ENCODE peak calls at places on chromosome X, in five cellular contexts. N is dorsolateral prefrontal cortex; C is activated CD8-positive, alpha-beta T cell treated with anti-CD3 and anti-CD28 coated beads for 36 hours; Z is GM10248; J is foreskin fibroblast. U is an unnamed sample.

GRCh38 chrX:39772057-39772832 is 325.5 kb downstream of the BCOR start:
- DNase-seq in N (no peak), C (peak), Z (no peak), J (no peak), U (peak)

GRCh38 chrX:109740076-109740809 is 7.2 kb upstream of the ACSL4 start:
- DNase-seq in N (no peak), C (no peak), Z (no peak), J (peak), U (no peak)

GRCh38 chrX:119688856-119689455 is 4.0 kb downstream of the SEPTIN6 start:
- DNase-seq in N (no peak), C (peak), Z (no peak), J (no peak), U (peak)

GRCh38 chrX:35016051-35016450 is 73.5 kb downstream of the FAM47B start:
- DNase-seq in N (no peak), C (no peak), Z (no peak), J (no peak), U (no peak)

GRCh38 chrX:39470588-39471155 is 627.1 kb downstream of the BCOR start:
- DNase-seq in N (no peak), C (no peak), Z (no peak), J (no peak), U (no peak)

GRCh38 chrX:74291577-74291963 is 12.4 kb upstream of the ZCCHC13 start:
- DNase-seq in N (no peak), C (no peak), Z (no peak), J (no peak), U (peak)

GRCh38 chrX:120753413-120754251 is 122.0 kb downstream of the CT47B1 start:
- DNase-seq in N (no peak), C (peak), Z (peak), J (no peak), U (peak)

GRCh38 chrX:153853902-153854267 is 23.5 kb upstream of the PDZD4 start:
- DNase-seq in N (no peak), C (no peak), Z (no peak), J (no peak), U (no peak)

GRCh38 chrX:81120270-81120935 is 81.3 kb downstream of the HMGN5 start:
- DNase-seq in N (no peak), C (no peak), Z (no peak), J (no peak), U (peak)

GRCh38 chrX:118626346-118626745 is 101.1 kb upstream of the IL13RA1 start:
- DNase-seq in N (no peak), C (no peak), Z (no peak), J (no peak), U (no peak)

GRCh38 chrX:71652405-71652804 is 14.9 kb upstream of the LOC101059915 start:
- DNase-seq in N (no peak), C (peak), Z (no peak), J (peak), U (peak)

GRCh38 chrX:153971632-153972367 is at the start of gene HCFC1:
- DNase-seq in N (peak), C (peak), Z (peak), J (peak), U (peak)

GRCh38 chrX:74242050-74242449 is 61.9 kb upstream of the ZCCHC13 start:
- DNase-seq in N (no peak), C (no peak), Z (no peak), J (peak), U (no peak)

GRCh38 chrX:53269536-53270107 is 11.8 kb downstream of the IQSEC2 start:
- DNase-seq in N (no peak), C (no peak), Z (no peak), J (no peak), U (no peak)

GRCh38 chrX:109344666-109345065 is 137.2 kb downstream of the GUCY2F start:
- DNase-seq in N (no peak), C (no peak), Z (no peak), J (no peak), U (no peak)

GRCh38 chrX:110167952-110168451 is 149.9 kb downstream of the AMMECR1 start:
- DNase-seq in N (no peak), C (peak), Z (peak), J (peak), U (peak)

GRCh38 chrX:9342581-9343051 is 122.2 kb upstream of the TBL1X start:
- DNase-seq in N (peak), C (peak), Z (no peak), J (peak), U (peak)

GRCh38 chrX:154068560-154068959 is 29.0 kb downstream of the MECP2 start:
- DNase-seq in N (no peak), C (no peak), Z (no peak), J (no peak), U (no peak)

GRCh38 chrX:151982217-151982616 is 7.7 kb upstream of the GABRE start:
- DNase-seq in N (no peak), C (no peak), Z (no peak), J (peak), U (no peak)

GRCh38 chrX:49838374-49838773 is 9.3 kb downstream of the PAGE4 start:
- DNase-seq in N (no peak), C (peak), Z (peak), J (peak), U (peak)

GRCh38 chrX:152632445-152633097 is 5.1 kb upstream of the GABRQ start:
- DNase-seq in N (no peak), C (peak), Z (no peak), J (peak), U (peak)

GRCh38 chrX:8971116-8971515 is 62.8 kb downstream of the FAM9B start:
- DNase-seq in N (no peak), C (no peak), Z (no peak), J (peak), U (peak)

GRCh38 chrX:110178179-110178865 is 139.6 kb downstream of the AMMECR1 start:
- DNase-seq in N (no peak), C (no peak), Z (no peak), J (no peak), U (no peak)

GRCh38 chrX:154380787-154381186 is 1.7 kb downstream of the EMD start:
- DNase-seq in N (no peak), C (no peak), Z (no peak), J (no peak), U (no peak)

GRCh38 chrX:10726647-10727046 is 106.3 kb upstream of the MID1 start:
- DNase-seq in N (no peak), C (no peak), Z (no peak), J (peak), U (no peak)

GRCh38 chrX:49190783-49191032 is 4.5 kb upstream of the PRICKLE3 start:
- DNase-seq in N (no peak), C (no peak), Z (no peak), J (no peak), U (no peak)

GRCh38 chrX:34884693-34885277 is 57.8 kb upstream of the FAM47B start:
- DNase-seq in N (no peak), C (no peak), Z (no peak), J (peak), U (no peak)

GRCh38 chrX:13647709-13648212 is 5.2 kb upstream of the TCEANC start:
- DNase-seq in N (no peak), C (peak), Z (no peak), J (peak), U (no peak)

GRCh38 chrX:134452591-134452990 is 7.4 kb upstream of the HPRT1 start:
- DNase-seq in N (no peak), C (no peak), Z (no peak), J (no peak), U (no peak)

GRCh38 chrX:67635424-67635823 is 91.6 kb downstream of the AR start:
- DNase-seq in N (no peak), C (no peak), Z (no peak), J (peak), U (no peak)

DNA sequence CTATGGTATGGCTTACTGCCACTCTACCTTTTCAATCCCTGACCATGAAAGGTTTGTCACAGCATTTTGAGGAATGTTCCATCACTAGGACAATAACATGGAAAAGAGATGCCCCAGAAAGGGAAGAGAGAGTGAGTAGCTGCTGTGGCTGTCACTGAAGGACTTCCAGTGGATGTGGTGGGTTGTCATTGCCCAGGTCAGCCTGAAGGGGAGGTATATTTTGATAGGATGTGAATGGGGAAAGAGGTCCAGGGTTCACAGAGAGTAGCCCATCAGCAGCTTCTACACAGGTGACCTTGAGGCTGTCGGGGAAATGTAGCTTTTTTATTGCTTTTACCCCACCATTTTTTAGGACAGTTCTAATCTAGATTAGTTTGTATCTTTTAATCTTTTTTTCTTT is 30.8 kb downstream of the MTM1 start:
- DNase-seq in N (no peak), C (no peak), Z (no peak), J (no peak), U (no peak)
- TF ChIP-seq CTCF in N (no peak), C (no peak), Z (no peak), J (no peak), U (no peak)

GRCh38 chrX:45781901-45782553 is 581.4 kb upstream of the DIPK2B start:
- DNase-seq in N (no peak), C (no peak), Z (no peak), J (peak), U (no peak)
- TF ChIP-seq CTCF in N (no peak), C (no peak), Z (no peak), J (peak), U (no peak)

DNA sequence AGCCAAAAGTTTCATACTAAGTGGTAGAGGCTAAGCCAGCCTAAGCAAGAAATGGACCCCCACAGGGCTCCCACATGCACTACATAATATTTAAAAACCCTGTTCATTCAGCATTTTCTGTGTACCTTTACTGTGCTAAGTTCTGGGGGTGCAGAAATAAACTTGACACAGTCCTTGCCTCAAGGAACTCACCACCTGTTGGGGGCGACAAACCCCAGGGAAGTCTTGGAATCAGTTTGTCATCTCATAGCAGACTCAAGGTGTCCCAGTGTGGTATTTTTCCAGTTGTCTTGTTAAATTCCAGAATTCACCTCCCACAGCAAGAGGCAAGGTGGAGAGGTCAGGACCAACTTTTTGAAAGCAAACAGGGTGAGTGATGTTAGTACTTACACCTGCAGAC is 43.1 kb downstream of the ATG4A start:
- DNase-seq in N (no peak), C (peak), Z (no peak), J (no peak), U (no peak)
- TF ChIP-seq CTCF in N (no peak), C (no peak), Z (no peak), J (no peak), U (no peak)

GRCh38 chrX:771536-771935 is 140.9 kb downstream of the SHOX start:
- DNase-seq in N (no peak), C (no peak), Z (no peak), J (no peak), U (no peak)
- TF ChIP-seq CTCF in N (no peak), C (no peak), Z (no peak), J (no peak), U (no peak)

DNA sequence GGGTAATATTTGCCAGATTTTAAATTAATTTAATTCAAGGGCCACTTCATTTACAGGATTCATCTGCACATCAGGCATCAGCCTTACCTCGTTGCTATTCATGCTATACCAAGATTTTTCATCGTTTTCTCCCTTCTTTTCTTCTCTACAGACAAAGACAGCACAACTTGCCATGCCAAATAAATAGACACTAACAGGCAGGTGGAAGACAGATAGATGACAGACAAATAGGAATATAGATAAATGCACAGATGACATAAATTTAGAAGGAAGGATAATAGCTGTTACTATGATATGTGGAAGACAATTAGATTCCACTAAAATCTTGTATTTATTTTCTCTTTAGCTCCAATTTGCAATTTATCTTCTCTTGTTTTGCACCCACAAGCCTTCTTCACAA is 164.5 kb upstream of the ARX start:
- DNase-seq in N (no peak), C (no peak), Z (no peak), J (no peak), U (no peak)
- TF ChIP-seq CTCF in N (no peak), C (no peak), Z (no peak), J (no peak), U (no peak)

U was measured in GM12865.